ENCODE peak calls at places on chromosomes 13 and 19, in ten cellular contexts. One of them, this sample, is unnamed.

GRCh38 chr13:110114351-110114750 is 192.6 kb downstream of the COL4A1 start:
- DNase-seq in K562: no peak
- DNase-seq in lower leg skin: no peak
- DNase-seq in pancreas: no peak
- DNase-seq in neuronal stem cell: no peak
- DNase-seq in lower lobe of right lung: no peak
- DNase-seq in BJ: no peak
- DNase-seq in bronchial epithelial cell: no peak
- DNase-seq in heart right ventricle: no peak
- DNase-seq in fibroblast of lung: no peak
- DNase-seq in this sample: no peak

GRCh38 chr19:41928221-41928683 is at the start of gene ERFL:
- DNase-seq in K562: peak
- DNase-seq in lower lobe of right lung: no peak
- DNase-seq in fibroblast of lung: no peak
- DNase-seq in bronchial epithelial cell: no peak
- DNase-seq in lower leg skin: no peak
- DNase-seq in BJ: no peak
- DNase-seq in pancreas: no peak
- DNase-seq in heart right ventricle: no peak
- DNase-seq in neuronal stem cell: no peak
- DNase-seq in this sample: no peak

GRCh38 chr19:16386619-16387240 is 62.1 kb downstream of the KLF2 start:
- DNase-seq in lower leg skin: no peak
- DNase-seq in K562: peak
- DNase-seq in lower lobe of right lung: no peak
- DNase-seq in bronchial epithelial cell: peak
- DNase-seq in fibroblast of lung: peak
- DNase-seq in heart right ventricle: no peak
- DNase-seq in neuronal stem cell: peak
- DNase-seq in BJ: no peak
- DNase-seq in pancreas: peak
- DNase-seq in this sample: peak

GRCh38 chr13:95552539-95553270 is at the start of gene CLDN10:
- DNase-seq in K562: peak
- DNase-seq in BJ: no peak
- DNase-seq in lower lobe of right lung: no peak
- DNase-seq in pancreas: peak
- DNase-seq in heart right ventricle: no peak
- DNase-seq in lower leg skin: no peak
- DNase-seq in bronchial epithelial cell: no peak
- DNase-seq in neuronal stem cell: peak
- DNase-seq in fibroblast of lung: no peak
- DNase-seq in this sample: no peak

GRCh38 chr19:33273065-33273736 is 29.1 kb downstream of the CEBPA start:
- DNase-seq in heart right ventricle: no peak
- DNase-seq in lower lobe of right lung: no peak
- DNase-seq in lower leg skin: no peak
- DNase-seq in pancreas: no peak
- DNase-seq in BJ: no peak
- DNase-seq in bronchial epithelial cell: peak
- DNase-seq in fibroblast of lung: no peak
- DNase-seq in neuronal stem cell: no peak
- DNase-seq in K562: no peak
- DNase-seq in this sample: no peak

GRCh38 chr13:103187621-103188020 is 121.4 kb upstream of the SLC10A2 start:
- DNase-seq in bronchial epithelial cell: no peak
- DNase-seq in BJ: no peak
- DNase-seq in pancreas: no peak
- DNase-seq in lower leg skin: no peak
- DNase-seq in neuronal stem cell: no peak
- DNase-seq in heart right ventricle: no peak
- DNase-seq in K562: no peak
- DNase-seq in lower lobe of right lung: no peak
- DNase-seq in fibroblast of lung: no peak
- DNase-seq in this sample: no peak

GRCh38 chr19:54095136-54095858 is 5.3 kb downstream of the OSCAR start:
- DNase-seq in neuronal stem cell: no peak
- DNase-seq in lower lobe of right lung: no peak
- DNase-seq in K562: peak
- DNase-seq in lower leg skin: no peak
- DNase-seq in BJ: no peak
- DNase-seq in fibroblast of lung: no peak
- DNase-seq in heart right ventricle: no peak
- DNase-seq in bronchial epithelial cell: no peak
- DNase-seq in pancreas: no peak
- DNase-seq in this sample: no peak

GRCh38 chr13:23514076-23514475 is 56.1 kb upstream of the TNFRSF19 start:
- DNase-seq in bronchial epithelial cell: no peak
- DNase-seq in heart right ventricle: no peak
- DNase-seq in K562: no peak
- DNase-seq in fibroblast of lung: no peak
- DNase-seq in lower lobe of right lung: no peak
- DNase-seq in BJ: no peak
- DNase-seq in neuronal stem cell: no peak
- DNase-seq in lower leg skin: no peak
- DNase-seq in pancreas: no peak
- DNase-seq in this sample: no peak

GRCh38 chr13:113863511-113864302 is at the start of gene GAS6:
- DNase-seq in K562: peak
- DNase-seq in lower lobe of right lung: peak
- DNase-seq in bronchial epithelial cell: no peak
- DNase-seq in lower leg skin: peak
- DNase-seq in fibroblast of lung: peak
- DNase-seq in neuronal stem cell: peak
- DNase-seq in pancreas: peak
- DNase-seq in heart right ventricle: peak
- DNase-seq in BJ: no peak
- DNase-seq in this sample: peak

GRCh38 chr13:47801555-47801954 is 199.5 kb downstream of the SUCLA2 start:
- DNase-seq in pancreas: no peak
- DNase-seq in lower lobe of right lung: no peak
- DNase-seq in BJ: no peak
- DNase-seq in lower leg skin: no peak
- DNase-seq in heart right ventricle: no peak
- DNase-seq in K562: no peak
- DNase-seq in bronchial epithelial cell: no peak
- DNase-seq in neuronal stem cell: no peak
- DNase-seq in fibroblast of lung: no peak
- DNase-seq in this sample: no peak

GRCh38 chr13:41941174-41941573 is 19.7 kb downstream of the VWA8 start:
- DNase-seq in K562: no peak
- DNase-seq in BJ: no peak
- DNase-seq in fibroblast of lung: peak
- DNase-seq in heart right ventricle: no peak
- DNase-seq in neuronal stem cell: no peak
- DNase-seq in lower lobe of right lung: no peak
- DNase-seq in lower leg skin: no peak
- DNase-seq in bronchial epithelial cell: peak
- DNase-seq in pancreas: no peak
- DNase-seq in this sample: no peak

GRCh38 chr13:114124921-114125320 is 7.5 kb downstream of the RASA3 start:
- DNase-seq in pancreas: no peak
- DNase-seq in K562: no peak
- DNase-seq in lower lobe of right lung: no peak
- DNase-seq in BJ: peak
- DNase-seq in lower leg skin: no peak
- DNase-seq in bronchial epithelial cell: peak
- DNase-seq in neuronal stem cell: no peak
- DNase-seq in heart right ventricle: no peak
- DNase-seq in fibroblast of lung: peak
- DNase-seq in this sample: no peak

GRCh38 chr13:37306778-37307544 is 201.5 kb upstream of the CSNK1A1L start:
- DNase-seq in pancreas: no peak
- DNase-seq in K562: no peak
- DNase-seq in BJ: peak
- DNase-seq in heart right ventricle: no peak
- DNase-seq in neuronal stem cell: no peak
- DNase-seq in lower leg skin: no peak
- DNase-seq in bronchial epithelial cell: peak
- DNase-seq in fibroblast of lung: peak
- DNase-seq in lower lobe of right lung: no peak
- DNase-seq in this sample: peak

GRCh38 chr19:30692517-30692870 is 320.3 kb downstream of the ZNF536 start:
- DNase-seq in BJ: no peak
- DNase-seq in heart right ventricle: no peak
- DNase-seq in bronchial epithelial cell: no peak
- DNase-seq in lower lobe of right lung: no peak
- DNase-seq in fibroblast of lung: no peak
- DNase-seq in pancreas: no peak
- DNase-seq in neuronal stem cell: no peak
- DNase-seq in lower leg skin: peak
- DNase-seq in K562: no peak
- DNase-seq in this sample: no peak

GRCh38 chr19:12800873-12801465 is 631 bp downstream of the PRDX2 start:
- DNase-seq in BJ: no peak
- DNase-seq in fibroblast of lung: no peak
- DNase-seq in heart right ventricle: no peak
- DNase-seq in lower leg skin: peak
- DNase-seq in K562: peak
- DNase-seq in neuronal stem cell: no peak
- DNase-seq in pancreas: peak
- DNase-seq in bronchial epithelial cell: no peak
- DNase-seq in lower lobe of right lung: no peak
- DNase-seq in this sample: no peak
- H3K4me3 ChIP-seq in BJ: peak
- H3K4me3 ChIP-seq in fibroblast of lung: peak
- H3K4me3 ChIP-seq in heart right ventricle: peak
- H3K4me3 ChIP-seq in lower leg skin: peak
- H3K4me3 ChIP-seq in K562: peak
- H3K4me3 ChIP-seq in neuronal stem cell: peak
- H3K4me3 ChIP-seq in pancreas: peak
- H3K4me3 ChIP-seq in bronchial epithelial cell: peak
- H3K4me3 ChIP-seq in lower lobe of right lung: peak
- H3K4me3 ChIP-seq in this sample: peak

DNA sequence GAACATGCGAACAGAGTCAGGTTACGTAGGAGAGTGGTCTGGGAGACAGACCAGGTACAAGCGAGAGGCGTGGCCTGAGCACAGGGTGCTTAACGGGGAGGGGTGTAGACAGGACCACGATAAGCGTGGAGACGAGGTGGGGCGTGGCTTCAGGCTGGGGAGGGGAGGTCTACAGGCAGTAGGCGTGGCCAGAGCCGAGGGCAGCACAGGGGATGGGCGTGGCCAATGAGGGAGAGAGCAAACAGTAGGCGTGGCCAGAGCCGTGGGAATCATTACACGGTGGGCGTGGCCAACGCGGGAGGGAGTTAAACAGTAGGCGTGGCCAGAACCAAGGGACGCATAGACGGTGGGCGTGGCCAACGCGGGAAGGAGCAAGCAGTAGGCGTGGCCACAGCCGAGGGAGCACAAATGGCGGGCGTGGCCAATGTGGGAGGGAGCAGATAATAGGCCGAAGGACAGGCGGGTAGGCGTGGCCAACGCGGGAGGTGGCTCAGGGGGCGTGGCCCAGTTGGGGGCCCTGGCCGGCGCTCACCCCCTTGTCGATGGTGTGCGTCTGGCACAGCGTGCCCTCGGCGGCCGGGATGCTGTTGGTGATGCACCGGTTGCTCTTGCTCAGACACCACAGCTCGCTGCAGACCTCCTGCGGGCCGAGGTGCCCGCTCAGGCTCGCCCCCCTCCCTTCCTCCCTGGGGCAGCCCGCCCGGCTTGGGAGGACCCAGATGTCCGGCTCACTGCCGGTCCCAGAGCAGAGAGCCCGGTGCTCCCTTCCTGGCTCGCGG is 15.2 kb upstream of the MYO1F start:
- DNase-seq in lower lobe of right lung: peak
- DNase-seq in lower leg skin: peak
- DNase-seq in K562: peak
- DNase-seq in fibroblast of lung: peak
- DNase-seq in bronchial epithelial cell: no peak
- DNase-seq in neuronal stem cell: peak
- DNase-seq in heart right ventricle: peak
- DNase-seq in BJ: peak
- DNase-seq in pancreas: peak
- DNase-seq in this sample: peak
- H3K4me3 ChIP-seq in lower lobe of right lung: peak
- H3K4me3 ChIP-seq in lower leg skin: no peak
- H3K4me3 ChIP-seq in K562: peak
- H3K4me3 ChIP-seq in fibroblast of lung: no peak
- H3K4me3 ChIP-seq in bronchial epithelial cell: no peak
- H3K4me3 ChIP-seq in neuronal stem cell: peak
- H3K4me3 ChIP-seq in heart right ventricle: peak
- H3K4me3 ChIP-seq in BJ: peak
- H3K4me3 ChIP-seq in pancreas: no peak
- H3K4me3 ChIP-seq in this sample: no peak

GRCh38 chr19:49362926-49363264 is 679 bp upstream of the TEAD2 start:
- DNase-seq in lower leg skin: no peak
- DNase-seq in heart right ventricle: peak
- DNase-seq in fibroblast of lung: peak
- DNase-seq in pancreas: peak
- DNase-seq in neuronal stem cell: peak
- DNase-seq in K562: peak
- DNase-seq in bronchial epithelial cell: no peak
- DNase-seq in lower lobe of right lung: no peak
- DNase-seq in BJ: no peak
- DNase-seq in this sample: no peak

GRCh38 chr19:49357186-49357585 is 5.0 kb downstream of the TEAD2 start:
- DNase-seq in neuronal stem cell: no peak
- DNase-seq in BJ: no peak
- DNase-seq in lower lobe of right lung: no peak
- DNase-seq in lower leg skin: no peak
- DNase-seq in K562: no peak
- DNase-seq in fibroblast of lung: no peak
- DNase-seq in pancreas: no peak
- DNase-seq in bronchial epithelial cell: no peak
- DNase-seq in heart right ventricle: no peak
- DNase-seq in this sample: no peak

GRCh38 chr19:49361438-49362047 is 673 bp downstream of the TEAD2 start:
- DNase-seq in lower lobe of right lung: peak
- DNase-seq in heart right ventricle: peak
- DNase-seq in K562: peak
- DNase-seq in pancreas: peak
- DNase-seq in lower leg skin: peak
- DNase-seq in BJ: peak
- DNase-seq in fibroblast of lung: peak
- DNase-seq in bronchial epithelial cell: peak
- DNase-seq in neuronal stem cell: peak
- DNase-seq in this sample: peak

GRCh38 chr19:49362048-49362925 is at the start of gene TEAD2:
- DNase-seq in fibroblast of lung: peak
- DNase-seq in BJ: no peak
- DNase-seq in lower leg skin: peak
- DNase-seq in neuronal stem cell: peak
- DNase-seq in pancreas: peak
- DNase-seq in bronchial epithelial cell: peak
- DNase-seq in K562: peak
- DNase-seq in heart right ventricle: peak
- DNase-seq in lower lobe of right lung: peak
- DNase-seq in this sample: peak

GRCh38 chr19:49359851-49360845 is 2.1 kb downstream of the TEAD2 start:
- DNase-seq in lower leg skin: no peak
- DNase-seq in bronchial epithelial cell: no peak
- DNase-seq in lower lobe of right lung: no peak
- DNase-seq in neuronal stem cell: no peak
- DNase-seq in fibroblast of lung: no peak
- DNase-seq in heart right ventricle: no peak
- DNase-seq in BJ: no peak
- DNase-seq in pancreas: no peak
- DNase-seq in K562: no peak
- DNase-seq in this sample: no peak
- H3K4me3 ChIP-seq in lower leg skin: no peak
- H3K4me3 ChIP-seq in bronchial epithelial cell: no peak
- H3K4me3 ChIP-seq in lower lobe of right lung: no peak
- H3K4me3 ChIP-seq in neuronal stem cell: peak
- H3K4me3 ChIP-seq in fibroblast of lung: no peak
- H3K4me3 ChIP-seq in heart right ventricle: no peak
- H3K4me3 ChIP-seq in BJ: peak
- H3K4me3 ChIP-seq in pancreas: no peak
- H3K4me3 ChIP-seq in K562: no peak
- H3K4me3 ChIP-seq in this sample: peak

GRCh38 chr19:37691881-37692504 is 27.6 kb downstream of the ZNF607 start:
- DNase-seq in heart right ventricle: peak
- DNase-seq in lower leg skin: peak
- DNase-seq in neuronal stem cell: peak
- DNase-seq in fibroblast of lung: peak
- DNase-seq in pancreas: peak
- DNase-seq in bronchial epithelial cell: peak
- DNase-seq in K562: peak
- DNase-seq in lower lobe of right lung: peak
- DNase-seq in BJ: peak
- DNase-seq in this sample: peak
- H3K4me3 ChIP-seq in heart right ventricle: peak
- H3K4me3 ChIP-seq in lower leg skin: peak
- H3K4me3 ChIP-seq in neuronal stem cell: peak
- H3K4me3 ChIP-seq in fibroblast of lung: peak
- H3K4me3 ChIP-seq in pancreas: peak
- H3K4me3 ChIP-seq in bronchial epithelial cell: peak
- H3K4me3 ChIP-seq in K562: peak
- H3K4me3 ChIP-seq in lower lobe of right lung: peak
- H3K4me3 ChIP-seq in BJ: peak
- H3K4me3 ChIP-seq in this sample: peak